ENCODE peak calls at places on chromosome 22, in seven cellular contexts. I, Z, L, X, T, D and W are unnamed samples.

GRCh38 chr22:47164514-47165337 is 402.3 kb downstream of the TBC1D22A start:
- DNase-seq in I (no peak), Z (no peak), L (peak), X (no peak), T (no peak), D (no peak), W (no peak)

GRCh38 chr22:44452531-44453420 is 45.3 kb downstream of the RTL6 start:
- DNase-seq in I (no peak), Z (no peak), L (no peak), X (no peak), T (no peak), D (no peak), W (no peak)

GRCh38 chr22:19691721-19692341 is 22.5 kb upstream of the SEPTIN5 start:
- DNase-seq in I (no peak), Z (no peak), L (no peak), X (no peak), T (no peak), D (no peak), W (no peak)

GRCh38 chr22:30568137-30568805 is 6.2 kb downstream of the GAL3ST1 start:
- DNase-seq in I (no peak), Z (no peak), L (no peak), X (no peak), T (no peak), D (no peak), W (no peak)

GRCh38 chr22:38953577-38954413 is 3.6 kb upstream of the APOBEC3A start:
- DNase-seq in I (no peak), Z (no peak), L (no peak), X (no peak), T (no peak), D (no peak), W (no peak)

GRCh38 chr22:46002757-46003270 is 25.9 kb upstream of the WNT7B start:
- DNase-seq in I (no peak), Z (no peak), L (no peak), X (no peak), T (no peak), D (no peak), W (no peak)

GRCh38 chr22:37684803-37685615 is 1.1 kb upstream of the NOL12 start:
- DNase-seq in I (no peak), Z (no peak), L (peak), X (no peak), T (no peak), D (no peak), W (no peak)

GRCh38 chr22:25362215-25362882 is 142.9 kb downstream of the CRYBB2 start:
- DNase-seq in I (peak), Z (peak), L (peak), X (peak), T (peak), D (peak), W (peak)

GRCh38 chr22:45072322-45072903 is 62.6 kb upstream of the PHF21B start:
- DNase-seq in I (no peak), Z (no peak), L (peak), X (no peak), T (no peak), D (no peak), W (no peak)